ENCODE peak calls at places on chromosomes 6 and 20, in nine cellular contexts. T is tibial nerve, F is A549, Q is esophagus muscularis mucosa, A is stomach, Y is H1, R is GM12878, W is sigmoid colon, X is suprapubic skin. C is an unnamed sample.

GRCh38 chr20:25541676-25542075 is 43.7 kb downstream of the NINL start:
- DNase-seq in X (no peak), F (no peak), Q (no peak), T (no peak), R (no peak), A (no peak), W (no peak), Y (no peak), C (no peak)

GRCh38 chr6:106369739-106370138 is 9.2 kb downstream of the CRYBG1 start:
- DNase-seq in Y (no peak), X (no peak), A (no peak), Q (no peak), R (no peak), F (no peak), W (no peak), T (no peak), C (no peak)

GRCh38 chr6:24357336-24358218 is at the start of gene DCDC2:
- DNase-seq in F (peak), Y (peak), R (no peak), X (peak), W (peak), T (no peak), A (peak), Q (no peak), C (peak)

GRCh38 chr20:37238426-37238825 is 23.2 kb downstream of the GHRH start:
- DNase-seq in X (peak), Q (no peak), T (no peak), R (no peak), Y (no peak), W (no peak), F (no peak), A (no peak), C (no peak)

GRCh38 chr20:16574656-16575355 is 1.6 kb upstream of the KIF16B start:
- DNase-seq in T (peak), Q (peak), A (peak), F (peak), Y (peak), W (peak), X (peak), R (peak), C (peak)

GRCh38 chr6:5472583-5472982 is 211.3 kb downstream of the FARS2 start:
- DNase-seq in T (no peak), Q (no peak), X (no peak), W (no peak), A (no peak), R (no peak), F (no peak), Y (no peak), C (no peak)

GRCh38 chr20:2874456-2874855 is 1.2 kb downstream of the PTPRA start:
- DNase-seq in A (no peak), X (no peak), F (no peak), T (no peak), Q (no peak), W (no peak), R (no peak), Y (no peak), C (no peak)

GRCh38 chr6:30568245-30568644 is 3.0 kb upstream of the ABCF1 start:
- DNase-seq in T (no peak), W (no peak), Q (no peak), R (no peak), Y (no peak), F (no peak), A (no peak), X (no peak), C (no peak)

GRCh38 chr6:161186173-161186769 is 87.6 kb downstream of the AGPAT4 start:
- DNase-seq in W (no peak), Y (no peak), R (no peak), X (no peak), T (peak), F (peak), Q (no peak), A (no peak), C (no peak)

GRCh38 chr6:54865091-54865631 is 18.6 kb downstream of the FAM83B start:
- DNase-seq in A (no peak), W (no peak), F (no peak), X (no peak), Q (no peak), T (no peak), Y (no peak), R (no peak), C (no peak)

GRCh38 chr6:82954937-82955577 is 110.6 kb downstream of the UBE3D start:
- DNase-seq in R (no peak), Q (no peak), F (no peak), W (no peak), X (no peak), Y (no peak), A (no peak), T (no peak), C (no peak)

GRCh38 chr6:45422541-45423110 is 44.9 kb upstream of the SUPT3H start:
- DNase-seq in F (peak), R (no peak), A (peak), W (peak), Q (no peak), Y (no peak), T (no peak), X (peak), C (peak)

GRCh38 chr6:42281570-42281969 is 63.9 kb upstream of the MRPS10 start:
- DNase-seq in Y (no peak), A (no peak), X (no peak), R (no peak), Q (no peak), F (no peak), W (no peak), T (no peak), C (no peak)

GRCh38 chr20:59441860-59442810 is 141.7 kb downstream of the EDN3 start:
- DNase-seq in Q (no peak), R (no peak), T (no peak), X (peak), Y (no peak), W (peak), F (no peak), A (no peak), C (no peak)

GRCh38 chr6:20757761-20758160 is 223.5 kb downstream of the CDKAL1 start:
- DNase-seq in Y (no peak), A (no peak), Q (no peak), R (no peak), F (peak), X (no peak), T (no peak), W (no peak), C (no peak)

GRCh38 chr6:2133718-2134310 is 111.6 kb downstream of the GMDS start:
- DNase-seq in F (no peak), W (no peak), R (no peak), X (no peak), T (no peak), Y (no peak), A (no peak), Q (no peak), C (no peak)

GRCh38 chr20:58012731-58013510 is 215.5 kb downstream of the ANKRD60 start:
- DNase-seq in R (no peak), F (no peak), X (no peak), T (no peak), Q (no peak), W (no peak), Y (no peak), A (no peak), C (no peak)
- TF ChIP-seq CTCF in R (no peak), F (no peak), X (no peak), T (no peak), Q (no peak), W (no peak), Y (no peak), A (no peak), C (no peak)

GRCh38 chr6:445571-446417 is 54.2 kb downstream of the IRF4 start:
- DNase-seq in W (no peak), F (no peak), Q (no peak), A (no peak), T (no peak), R (no peak), X (no peak), Y (no peak), C (no peak)

GRCh38 chr6:446418-447366 is 55.1 kb downstream of the IRF4 start:
- DNase-seq in T (no peak), A (no peak), Y (peak), F (no peak), R (no peak), W (peak), Q (no peak), X (no peak), C (no peak)

GRCh38 chr6:448296-449056 is 56.9 kb downstream of the IRF4 start:
- DNase-seq in Q (no peak), W (no peak), Y (no peak), R (no peak), A (no peak), X (no peak), T (no peak), F (no peak), C (no peak)

GRCh38 chr6:449057-449430 is 57.5 kb downstream of the IRF4 start:
- DNase-seq in T (no peak), Q (no peak), R (no peak), F (no peak), X (no peak), A (no peak), Y (no peak), W (no peak), C (no peak)

GRCh38 chr6:447381-448165 is 56.0 kb downstream of the IRF4 start:
- DNase-seq in W (no peak), Y (peak), T (no peak), F (no peak), A (no peak), X (no peak), Q (no peak), R (no peak), C (no peak)
- TF ChIP-seq EP300 in W (no peak), Y (no peak), T (no peak), F (no peak), A (no peak), X (no peak), Q (no peak), R (no peak), C (no peak)

GRCh38 chr6:166814386-166814785 is 142.0 kb downstream of the RNASET2 start:
- DNase-seq in A (no peak), X (no peak), W (no peak), Q (peak), F (no peak), R (no peak), Y (no peak), T (no peak), C (no peak)
- TF ChIP-seq POLR2A in A (no peak), X (no peak), W (no peak), Q (no peak), F (no peak), R (no peak), Y (no peak), T (no peak), C (no peak)

GRCh38 chr20:50428463-50428828 is 81.7 kb upstream of the PTPN1 start:
- DNase-seq in Y (no peak), A (no peak), F (no peak), X (no peak), R (no peak), Q (no peak), W (no peak), T (no peak), C (no peak)

GRCh38 chr20:50431066-50431450 is 79.1 kb upstream of the PTPN1 start:
- DNase-seq in W (no peak), Q (no peak), T (no peak), Y (no peak), R (no peak), X (no peak), F (no peak), A (no peak), C (no peak)

GRCh38 chr20:50427740-50428462 is 82.3 kb upstream of the PTPN1 start:
- DNase-seq in F (no peak), W (peak), Y (no peak), T (peak), R (no peak), A (peak), Q (no peak), X (no peak), C (no peak)

GRCh38 chr20:50426865-50427739 is 83.1 kb upstream of the PTPN1 start:
- DNase-seq in F (no peak), R (no peak), T (no peak), Q (no peak), A (no peak), W (no peak), Y (no peak), X (no peak), C (no peak)

DNA sequence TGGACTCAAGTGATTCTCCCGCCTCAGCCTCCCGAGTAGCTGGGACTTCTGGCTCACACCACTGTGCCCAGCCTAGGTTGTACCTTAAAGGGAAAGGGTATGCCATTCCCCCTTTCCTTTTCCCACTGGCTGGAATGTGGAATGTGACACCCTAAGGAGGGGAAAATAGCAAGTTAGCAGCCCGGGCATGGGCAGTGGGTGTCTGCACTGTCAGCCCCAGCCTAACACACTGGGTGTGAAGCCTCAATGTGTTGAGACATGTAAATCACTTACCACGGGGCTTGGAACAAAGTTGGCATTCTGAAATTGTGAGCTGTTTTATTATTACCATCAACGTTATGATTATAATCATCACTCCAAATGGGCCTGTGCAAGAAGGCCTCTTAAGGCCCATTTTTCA is 80.8 kb upstream of the PTPN1 start:
- DNase-seq in T (no peak), Y (no peak), Q (no peak), R (no peak), W (no peak), A (no peak), F (no peak), X (no peak), C (no peak)
- TF ChIP-seq CTCF in T (no peak), Y (no peak), Q (no peak), R (no peak), W (no peak), A (no peak), F (no peak), X (no peak), C (no peak)

DNA sequence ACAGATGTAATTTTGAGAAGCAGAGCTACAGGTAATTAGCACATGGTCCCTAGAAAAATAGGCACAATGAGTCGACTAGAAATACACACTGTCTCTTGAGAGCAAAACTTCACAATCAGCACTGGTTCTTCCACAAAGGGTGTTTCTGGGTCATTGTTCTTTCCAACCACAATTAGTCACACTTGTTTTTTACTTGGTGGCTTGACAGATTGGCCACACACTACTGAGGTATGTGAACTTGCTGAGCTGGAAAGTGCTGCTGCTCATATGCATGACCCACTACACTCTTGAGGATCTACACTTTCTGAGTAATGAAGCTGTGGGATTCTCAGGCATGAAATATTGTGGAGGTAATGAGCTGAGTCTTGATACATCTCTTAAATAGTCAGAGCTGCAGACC is 347.7 kb downstream of the BCKDHB start:
- DNase-seq in Q (no peak), T (no peak), A (no peak), R (peak), F (no peak), Y (no peak), W (no peak), X (no peak), C (no peak)
- TF ChIP-seq EP300 in Q (no peak), T (no peak), A (no peak), R (no peak), F (no peak), Y (no peak), W (no peak), X (no peak), C (no peak)

GRCh38 chr20:57408131-57408530 is 16.9 kb downstream of the RBM38 start:
- DNase-seq in A (no peak), X (no peak), Y (no peak), Q (no peak), R (no peak), W (no peak), T (no peak), F (no peak), C (no peak)

GRCh38 chr20:57410398-57411323 is 19.5 kb downstream of the RBM38 start:
- DNase-seq in A (no peak), R (no peak), W (no peak), F (no peak), T (no peak), Y (no peak), X (no peak), Q (no peak), C (no peak)

GRCh38 chr20:57408536-57409233 is 17.5 kb downstream of the RBM38 start:
- DNase-seq in X (no peak), Q (no peak), F (no peak), Y (no peak), T (no peak), A (no peak), W (no peak), R (no peak), C (peak)

GRCh38 chr20:57409316-57409671 is 18.1 kb downstream of the RBM38 start:
- DNase-seq in R (no peak), F (no peak), Q (no peak), X (no peak), Y (no peak), A (no peak), W (no peak), T (no peak), C (no peak)

DNA sequence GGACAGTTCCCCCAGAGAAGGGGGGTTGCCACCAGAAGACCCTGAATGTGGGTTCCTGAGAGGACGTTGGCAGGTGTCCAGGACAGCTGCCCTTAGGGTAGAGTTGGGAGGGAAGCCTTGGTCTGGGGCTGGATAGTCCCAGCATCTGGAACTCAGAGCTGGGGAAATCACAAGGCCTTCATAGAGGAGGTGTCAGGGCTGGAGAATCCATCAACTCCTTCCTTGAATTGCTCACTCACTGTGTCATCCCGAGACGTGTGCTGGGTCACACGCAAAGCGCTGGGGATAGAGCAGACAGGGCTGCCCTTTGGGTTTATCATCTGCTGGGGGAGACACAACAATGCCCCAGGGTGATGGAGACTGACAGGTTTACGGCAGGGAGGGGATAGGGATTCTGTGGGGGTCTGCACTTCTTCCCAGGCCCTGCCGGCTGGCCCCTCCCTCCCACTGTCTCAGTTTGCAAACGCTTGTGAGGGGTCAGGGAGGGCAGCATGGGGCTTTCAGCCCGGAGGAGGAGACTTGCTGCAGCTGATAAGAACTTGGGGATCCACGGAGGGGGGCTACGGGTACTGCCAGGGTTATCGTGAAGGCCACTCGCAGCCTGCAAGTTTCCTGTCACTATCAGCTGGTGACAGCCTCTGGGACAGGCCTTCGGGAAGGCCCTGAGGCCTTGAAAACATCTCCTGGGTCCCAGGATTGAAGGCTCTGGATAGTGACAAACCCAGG is 18.6 kb downstream of the RBM38 start:
- DNase-seq in X (no peak), Q (no peak), A (no peak), W (no peak), T (no peak), R (no peak), F (no peak), Y (no peak), C (no peak)
- TF ChIP-seq POLR2A in X (no peak), Q (no peak), A (no peak), W (no peak), T (no peak), R (peak), F (no peak), Y (no peak), C (no peak)